ENCODE peak calls at places on chromosome 6, in five cellular contexts. M is fibroblast of lung, U is stomach, Q is upper lobe of right lung, E is mucosa of descending colon. F is an unnamed sample.

GRCh38 chr6:146598785-146599405 is at the start of gene ADGB:
- DNase-seq in M (peak), U (peak), Q (peak), E (peak), F (no peak)

GRCh38 chr6:137832110-137832509 is 34.9 kb upstream of the TNFAIP3 start:
- DNase-seq in M (peak), U (no peak), Q (no peak), E (no peak), F (no peak)

GRCh38 chr6:90008189-90008907 is 114.1 kb downstream of the GJA10 start:
- DNase-seq in M (no peak), U (no peak), Q (no peak), E (no peak), F (no peak)

GRCh38 chr6:5968817-5969726 is 37.7 kb downstream of the NRN1 start:
- DNase-seq in M (no peak), U (peak), Q (peak), E (no peak), F (no peak)

GRCh38 chr6:52160468-52161104 is 25.6 kb upstream of the IL17A start:
- DNase-seq in M (no peak), U (no peak), Q (no peak), E (no peak), F (no peak)

GRCh38 chr6:90434096-90434495 is 137.5 kb upstream of the BACH2 start:
- DNase-seq in M (no peak), U (no peak), Q (no peak), E (no peak), F (no peak)

GRCh38 chr6:20866940-20867630 is 332.8 kb downstream of the CDKAL1 start:
- DNase-seq in M (peak), U (no peak), Q (no peak), E (no peak), F (no peak)

GRCh38 chr6:97437087-97437486 is 154.1 kb upstream of the MMS22L start:
- DNase-seq in M (peak), U (no peak), Q (no peak), E (no peak), F (no peak)

GRCh38 chr6:73657201-73657600 is 3.4 kb upstream of the SLC17A5 start:
- DNase-seq in M (no peak), U (no peak), Q (no peak), E (no peak), F (no peak)

GRCh38 chr6:116596815-116597214 is 19.5 kb upstream of the RSPH4A start:
- DNase-seq in M (peak), U (no peak), Q (no peak), E (no peak), F (no peak)

GRCh38 chr6:51568771-51569170 is 518.6 kb downstream of the PKHD1 start:
- DNase-seq in M (no peak), U (no peak), Q (no peak), E (no peak), F (no peak)

GRCh38 chr6:168739381-168739780 is 298.4 kb downstream of the SMOC2 start:
- DNase-seq in M (no peak), U (no peak), Q (no peak), E (no peak), F (no peak)

GRCh38 chr6:17869753-17870050 is 117.7 kb downstream of the KIF13A start:
- DNase-seq in M (no peak), U (no peak), Q (no peak), E (no peak), F (no peak)

GRCh38 chr6:26032387-26033131 is 54.7 kb upstream of the HFE start:
- DNase-seq in M (peak), U (no peak), Q (no peak), E (no peak), F (no peak)

GRCh38 chr6:99614430-99615161 is 8.0 kb downstream of the PRDM13 start:
- DNase-seq in M (no peak), U (no peak), Q (no peak), E (peak), F (no peak)
- H3K4me3 ChIP-seq in M (no peak), U (peak), Q (peak), E (no peak), F (no peak)

DNA sequence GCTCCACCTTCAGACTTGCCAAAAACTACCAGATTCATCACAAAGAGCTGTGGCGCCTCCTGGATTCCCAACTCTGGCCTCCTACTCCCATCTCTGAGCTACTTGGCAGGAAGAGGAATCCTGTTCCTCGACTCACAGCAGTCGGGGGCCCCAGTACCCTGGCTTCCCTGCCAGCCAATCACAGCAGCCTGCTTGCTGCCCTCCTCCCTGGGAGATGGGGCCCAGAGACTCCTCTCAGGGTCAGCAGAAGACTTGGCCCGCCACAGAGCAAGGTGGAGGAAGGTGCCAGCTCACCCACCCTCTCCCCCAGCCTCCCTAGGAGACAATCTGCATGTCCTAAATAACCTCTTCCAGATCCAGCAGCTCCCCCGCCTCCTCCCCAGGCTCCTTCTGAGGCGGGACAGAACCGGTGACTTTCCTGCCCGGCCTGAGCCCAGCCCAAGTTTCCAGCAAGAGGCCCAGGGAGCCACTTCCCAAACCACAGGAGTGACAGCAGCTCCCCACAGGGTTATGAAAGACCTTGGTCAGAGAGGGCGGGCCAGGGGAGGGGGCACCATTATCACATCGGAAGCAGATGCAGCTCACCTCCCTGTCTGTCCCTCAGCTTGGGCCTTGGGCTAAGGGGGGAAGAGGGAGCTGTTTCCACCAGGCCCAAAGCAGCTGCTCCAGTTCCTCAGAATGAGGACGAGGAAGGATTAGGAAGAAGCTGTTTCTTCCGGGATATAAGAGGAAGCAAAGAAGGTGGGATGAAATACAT is 2.3 kb downstream of the CCND3 start:
- DNase-seq in M (peak), U (peak), Q (peak), E (peak), F (no peak)
- TF ChIP-seq CTCF in M (no peak), U (no peak), Q (no peak), E (no peak), F (no peak)

GRCh38 chr6:37491161-37491829 is 8.4 kb downstream of the CCDC167 start:
- DNase-seq in M (no peak), U (peak), Q (no peak), E (no peak), F (peak)
- H3K4me3 ChIP-seq in M (no peak), U (no peak), Q (no peak), E (no peak), F (no peak)

GRCh38 chr6:109021870-109022269 is 72.8 kb downstream of the SESN1 start:
- DNase-seq in M (no peak), U (no peak), Q (no peak), E (no peak), F (no peak)

GRCh38 chr6:109024784-109025183 is 69.9 kb downstream of the SESN1 start:
- DNase-seq in M (no peak), U (no peak), Q (no peak), E (no peak), F (no peak)

GRCh38 chr6:109025639-109026038 is 69.0 kb downstream of the SESN1 start:
- DNase-seq in M (no peak), U (no peak), Q (no peak), E (no peak), F (no peak)

GRCh38 chr6:109024368-109024767 is 70.3 kb downstream of the SESN1 start:
- DNase-seq in M (peak), U (no peak), Q (no peak), E (no peak), F (no peak)

DNA sequence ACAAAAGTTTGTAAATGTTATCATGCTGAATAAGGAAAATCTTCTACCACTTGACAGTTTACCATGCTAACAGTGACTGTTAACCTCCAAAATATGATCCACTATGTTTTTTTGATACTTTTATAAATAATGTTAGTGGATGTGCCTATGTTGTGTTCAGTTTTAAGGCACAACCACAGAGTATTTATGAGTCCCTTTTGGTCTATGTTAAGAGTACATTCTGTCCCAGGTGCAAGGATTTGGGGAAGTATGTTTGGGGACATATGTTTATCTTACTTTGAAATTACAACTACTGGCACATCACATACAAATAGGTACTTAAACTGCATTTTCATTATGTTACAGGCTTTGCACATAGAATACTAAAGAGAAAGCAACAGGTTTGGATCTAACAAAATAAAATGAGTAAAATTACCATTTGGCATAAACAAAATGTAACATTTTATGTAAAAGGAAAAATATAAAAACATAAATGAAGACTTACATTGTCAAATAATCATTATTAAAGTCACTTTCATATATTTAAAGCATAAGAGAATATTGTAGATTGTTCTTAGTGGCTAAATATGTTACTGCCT is 71.2 kb downstream of the SESN1 start:
- DNase-seq in M (no peak), U (no peak), Q (no peak), E (no peak), F (no peak)
- TF ChIP-seq CTCF in M (no peak), U (no peak), Q (no peak), E (no peak), F (no peak)